ENCODE peak calls at places on chromosomes 11 and 22, in six cellular contexts. I is WTC11, Z is endodermal cell, H is neural crest cell, W is neural progenitor cell, K is GM23338. O is an unnamed sample.

GRCh38 chr22:37386441-37386840 is 40.8 kb downstream of the ELFN2 start:
- DNase-seq in I (no peak), Z (no peak), H (peak; percentile 27), W (peak; percentile 51), K (no peak), O (no peak)

GRCh38 chr11:35343033-35343598 is 76.2 kb downstream of the SLC1A2 start:
- DNase-seq in I (no peak), Z (no peak), H (no peak), W (no peak), K (no peak), O (no peak)

GRCh38 chr11:2944530-2944929 is 15.3 kb upstream of the PHLDA2 start:
- DNase-seq in I (no peak), Z (peak; percentile 53), H (no peak), W (no peak), K (peak; percentile 36), O (peak; percentile 75)

GRCh38 chr11:70544067-70544773 is 145.9 kb downstream of the CTTN start:
- DNase-seq in I (no peak), Z (no peak), H (no peak), W (no peak), K (no peak), O (peak; percentile 36)

GRCh38 chr22:33598821-33599220 is 321.5 kb downstream of the LARGE1 start:
- DNase-seq in I (no peak), Z (no peak), H (no peak), W (no peak), K (no peak), O (no peak)

GRCh38 chr11:69651834-69652620 is 11.1 kb downstream of the CCND1 start:
- DNase-seq in I (no peak), Z (no peak), H (no peak), W (no peak), K (no peak), O (peak; percentile 47)

GRCh38 chr11:118176400-118177134 is at the start of gene SCN2B:
- DNase-seq in I (no peak), Z (no peak), H (no peak), W (no peak), K (peak; percentile 71), O (no peak)

GRCh38 chr11:61004037-61004641 is 32.7 kb downstream of the CD6 start:
- DNase-seq in I (no peak), Z (no peak), H (no peak), W (no peak), K (no peak), O (peak; percentile 64)

GRCh38 chr22:19903513-19903912 is 38.1 kb upstream of the COMT start:
- DNase-seq in I (no peak), Z (peak; percentile 50), H (no peak), W (no peak), K (no peak), O (no peak)

GRCh38 chr22:48739348-48740085 is 1088.2 kb downstream of the BRD1 start:
- DNase-seq in I (peak; percentile 11), Z (peak; percentile 29), H (no peak), W (no peak), K (no peak), O (peak; percentile 52)

GRCh38 chr22:41366323-41367014 is 15.3 kb upstream of the TEF start:
- DNase-seq in I (no peak), Z (no peak), H (no peak), W (no peak), K (no peak), O (no peak)

GRCh38 chr11:34354782-34355181 is 3.0 kb downstream of the ABTB2 start:
- DNase-seq in I (no peak), Z (no peak), H (no peak), W (no peak), K (no peak), O (no peak)

GRCh38 chr11:115610908-115611307 is 106.7 kb upstream of the CADM1 start:
- DNase-seq in I (no peak), Z (no peak), H (no peak), W (no peak), K (no peak), O (no peak)

GRCh38 chr11:2473361-2474058 is 28.7 kb downstream of the KCNQ1 start:
- DNase-seq in I (no peak), Z (no peak), H (no peak), W (no peak), K (no peak), O (no peak)

GRCh38 chr22:39536711-39537110 is 4.2 kb upstream of the RPS19BP1 start:
- DNase-seq in I (no peak), Z (no peak), H (no peak), W (no peak), K (no peak), O (no peak)

DNA sequence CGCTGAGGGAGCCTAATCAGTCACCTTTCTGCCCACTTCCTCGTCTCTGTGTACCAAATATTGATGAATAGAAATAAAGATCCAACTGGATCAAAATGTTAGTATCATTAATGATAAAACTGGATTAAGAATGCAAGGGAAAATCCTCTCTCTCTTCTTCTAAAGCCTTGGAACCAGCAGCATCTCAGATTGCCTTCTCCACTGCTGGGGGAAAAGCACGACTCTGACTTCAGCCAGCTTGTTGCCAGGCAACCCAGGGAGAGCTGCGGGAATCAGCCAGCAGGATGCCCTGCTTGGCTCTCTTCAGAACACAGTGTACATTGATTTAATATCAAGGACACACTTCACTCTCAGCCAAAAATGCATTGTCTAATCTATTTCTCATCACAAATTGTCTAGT is 28.8 kb upstream of the VWA5A start:
- DNase-seq in I (no peak), Z (peak; percentile 54), H (peak; percentile 22), W (peak; percentile 74), K (peak; percentile 39), O (no peak)
- TF ChIP-seq CTCF in I (no peak), Z (no peak), H (no peak), W (no peak), K (no peak), O (no peak)

GRCh38 chr11:104256525-104256924 is 92.6 kb upstream of the PDGFD start:
- DNase-seq in I (no peak), Z (no peak), H (no peak), W (no peak), K (peak; percentile 17), O (no peak)
- TF ChIP-seq CTCF in I (no peak), Z (peak; percentile 65), H (peak; percentile 41), W (peak; percentile 35), K (peak; percentile 49), O (no peak)

GRCh38 chr11:108220721-108221346 is 1.6 kb downstream of the NPAT start:
- DNase-seq in I (no peak), Z (no peak), H (no peak), W (no peak), K (no peak), O (no peak)
- TF ChIP-seq CTCF in I (no peak), Z (no peak), H (no peak), W (no peak), K (no peak), O (no peak)

DNA sequence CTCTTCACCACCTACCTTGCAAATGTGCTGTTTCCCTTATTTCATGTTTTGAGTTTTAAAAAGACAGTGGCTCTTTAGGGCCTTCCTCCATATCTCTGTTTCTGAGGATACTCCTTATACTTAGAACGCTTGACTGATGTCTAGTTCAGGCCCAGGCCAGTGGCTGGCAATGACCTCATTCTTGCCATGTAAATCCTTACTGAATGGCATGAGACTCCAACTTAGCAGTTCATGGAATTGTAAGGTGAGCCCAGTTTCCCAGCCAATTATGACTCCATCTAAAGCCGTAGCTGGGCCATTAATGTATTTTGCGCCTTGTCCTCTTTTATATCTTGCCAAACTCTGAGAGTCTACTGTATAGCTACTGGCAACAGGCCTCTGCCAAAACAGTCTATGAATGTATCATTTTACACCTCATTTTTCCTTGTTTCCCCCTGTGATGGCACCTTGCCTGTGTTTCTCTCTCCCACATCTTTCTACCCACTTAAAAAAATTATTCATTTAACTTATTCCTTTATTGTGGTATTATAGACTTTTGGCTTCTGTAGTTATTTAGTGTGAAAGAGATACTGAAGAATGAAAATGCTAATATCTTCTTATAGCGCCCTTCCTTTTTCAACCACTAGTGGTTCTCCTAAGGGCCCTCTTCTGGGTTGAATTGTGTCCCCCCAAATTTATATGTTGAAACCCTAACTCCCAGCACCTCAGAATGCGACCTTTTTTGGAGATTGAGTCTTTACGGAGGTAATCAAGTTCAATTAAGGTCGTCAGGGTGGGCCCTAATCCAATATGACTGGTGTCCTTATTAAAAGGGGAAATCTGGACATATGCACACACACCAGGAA is 67.4 kb downstream of the ZNRF3 start:
- DNase-seq in I (no peak), Z (no peak), H (no peak), W (no peak), K (no peak), O (no peak)
- TF ChIP-seq CTCF in I (no peak), Z (peak; percentile 48), H (no peak), W (no peak), K (peak; percentile 48), O (no peak)

DNA sequence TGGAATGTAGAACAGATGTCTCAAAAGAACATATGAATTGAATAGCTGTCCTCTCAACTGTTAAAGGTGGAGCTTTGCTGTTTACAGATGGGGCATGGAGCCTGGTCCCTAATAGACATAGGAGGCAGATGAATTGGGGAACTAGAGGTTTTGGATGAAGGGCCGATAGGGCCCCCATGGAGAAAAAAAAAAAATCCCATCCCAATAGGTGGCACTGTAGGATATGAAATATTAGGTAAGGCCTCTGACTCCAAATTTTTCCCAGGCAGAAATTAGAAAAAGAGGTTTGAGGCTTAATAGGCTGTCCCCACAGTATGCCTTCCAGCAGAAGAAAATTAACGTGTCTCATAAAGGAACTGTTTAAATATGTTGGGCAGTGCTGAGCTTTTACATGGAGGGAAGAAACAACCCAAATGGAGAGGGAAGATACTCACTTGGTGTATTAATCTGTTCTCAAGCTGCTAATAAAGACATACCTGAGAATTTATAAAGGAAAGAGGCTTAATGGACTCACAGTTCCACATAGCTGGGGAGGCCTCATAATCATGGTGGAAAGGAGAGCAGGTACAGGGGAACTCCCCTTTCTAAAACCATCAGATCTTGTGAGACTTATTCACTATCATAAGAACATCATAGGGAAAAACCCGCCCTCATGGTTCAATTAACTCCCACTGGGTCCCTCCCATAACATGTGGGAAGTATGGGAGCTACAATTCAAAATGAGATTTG is 30.1 kb upstream of the TMEM45B start:
- DNase-seq in I (no peak), Z (no peak), H (no peak), W (no peak), K (peak; percentile 39), O (no peak)
- TF ChIP-seq CTCF in I (no peak), Z (peak; percentile 48), H (no peak), W (peak; percentile 20), K (peak; percentile 41), O (no peak)

GRCh38 chr11:9825315-9825714 is 161.4 kb downstream of the SWAP70 start:
- DNase-seq in I (no peak), Z (no peak), H (no peak), W (no peak), K (no peak), O (no peak)
- TF ChIP-seq CTCF in I (no peak), Z (no peak), H (no peak), W (no peak), K (no peak), O (no peak)

O was measured in spleen.